ENCODE peak calls at places on chromosomes 3 and 15, in six cellular contexts. C, Z, O, L, V and Q are unnamed samples.

GRCh38 chr3:13626915-13627460 is 78.1 kb downstream of the FBLN2 start:
- DNase-seq in C (no peak), V (no peak), Z (no peak), O (no peak), L (no peak), Q (no peak)

GRCh38 chr3:195187609-195188529 is 83.1 kb downstream of the XXYLT1 start:
- DNase-seq in Z (no peak), L (no peak), V (no peak), O (no peak), C (no peak), Q (no peak)

GRCh38 chr3:44353355-44353924 is 14.9 kb downstream of the TCAIM start:
- DNase-seq in Z (no peak), V (no peak), O (no peak), L (no peak), C (no peak), Q (no peak)

GRCh38 chr3:53518495-53518981 is 24.1 kb downstream of the CACNA1D start:
- DNase-seq in L (no peak), C (no peak), V (no peak), Z (no peak), O (no peak), Q (no peak)

GRCh38 chr15:99253381-99254090 is 2.3 kb downstream of the LRRC28 start:
- DNase-seq in C (no peak), O (peak), L (no peak), Z (no peak), V (no peak), Q (no peak)

GRCh38 chr3:168620854-168621253 is 525.1 kb upstream of the GOLIM4 start:
- DNase-seq in O (peak), C (peak), Z (peak), L (no peak), V (no peak), Q (no peak)

GRCh38 chr3:42839616-42840015 is 30.4 kb downstream of the ACKR2 start:
- DNase-seq in C (peak), V (no peak), Z (peak), L (no peak), O (peak), Q (no peak)

GRCh38 chr15:32649336-32649735 is 7.8 kb downstream of the SCG5 start:
- DNase-seq in V (no peak), L (no peak), Z (no peak), O (peak), C (no peak), Q (no peak)

GRCh38 chr3:194592798-194593752 is 40.1 kb downstream of the TMEM44 start:
- DNase-seq in L (no peak), O (peak), Z (no peak), V (no peak), C (peak), Q (peak)

GRCh38 chr3:71495708-71496472 is 87.6 kb downstream of the FOXP1 start:
- DNase-seq in L (no peak), O (peak), C (no peak), Z (no peak), V (no peak), Q (peak)

GRCh38 chr3:188262913-188263683 is 109.1 kb downstream of the LPP start:
- DNase-seq in C (no peak), O (peak), L (no peak), V (no peak), Z (no peak), Q (peak)

GRCh38 chr15:39411102-39411989 is 169.5 kb upstream of the THBS1 start:
- DNase-seq in V (no peak), C (no peak), O (no peak), Z (no peak), L (no peak), Q (peak)

GRCh38 chr15:75449585-75450306 is 1.7 kb downstream of the SIN3A start:
- DNase-seq in Z (no peak), C (no peak), L (no peak), O (no peak), V (no peak), Q (no peak)

GRCh38 chr3:48990636-48991421 is 788 bp downstream of the P4HTM start:
- DNase-seq in V (no peak), C (no peak), L (peak), O (no peak), Z (no peak), Q (no peak)

GRCh38 chr3:21893250-21893649 is 142.2 kb upstream of the ZNF385D start:
- DNase-seq in C (no peak), V (no peak), O (peak), L (no peak), Z (no peak), Q (no peak)

DNA sequence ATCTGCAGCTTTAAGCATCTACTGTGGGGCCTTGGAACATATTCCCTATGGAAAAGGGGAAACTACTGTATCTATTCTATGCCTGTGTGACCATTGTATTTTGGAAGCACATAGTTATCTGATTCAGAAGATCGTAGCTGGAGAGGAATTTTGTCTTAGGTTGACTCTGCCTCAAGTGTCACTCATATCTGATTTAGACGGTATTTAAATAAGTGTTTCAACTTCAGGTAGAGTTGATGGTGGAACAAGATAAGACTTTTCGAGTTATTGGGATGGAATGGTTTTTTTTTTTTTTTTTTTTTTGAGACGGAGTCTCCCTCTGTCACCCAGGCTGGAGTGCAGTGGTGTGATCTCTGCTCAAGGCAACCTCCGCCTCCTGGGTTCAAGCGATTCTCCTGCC is 8.9 kb upstream of the DENND6A start:
- DNase-seq in C (no peak), L (no peak), V (no peak), O (no peak), Z (no peak), Q (no peak)
- H3K27ac ChIP-seq in C (no peak), L (no peak), V (no peak), O (no peak), Z (no peak), Q (no peak)

DNA sequence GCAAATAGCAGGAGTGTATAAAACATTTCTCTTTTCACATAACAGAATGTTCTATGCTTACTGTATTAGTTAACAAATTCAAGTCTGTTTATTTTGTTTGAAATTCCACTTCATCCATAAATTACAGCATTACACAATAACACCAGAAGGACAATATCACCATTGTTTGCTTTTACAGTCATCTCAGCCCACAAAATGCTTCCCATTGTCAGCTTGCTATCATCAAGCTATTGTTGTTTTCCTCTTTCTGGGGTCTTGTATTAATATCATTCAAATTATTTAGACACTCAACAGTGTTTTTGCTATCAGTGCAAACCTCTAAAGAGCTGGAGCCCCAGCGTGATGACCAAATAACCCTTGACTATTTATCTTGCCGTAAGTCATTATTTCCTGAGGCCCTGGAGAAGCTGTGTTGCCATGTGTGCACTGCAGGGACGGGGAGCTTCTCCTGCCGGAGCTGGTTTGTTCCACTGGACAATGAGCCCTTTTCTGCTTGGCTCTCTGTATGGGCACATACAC is 1.1 kb downstream of the SAMMSON start:
- DNase-seq in C (no peak), V (no peak), L (no peak), Z (peak), O (no peak), Q (no peak)
- H3K27ac ChIP-seq in C (no peak), V (no peak), L (no peak), Z (no peak), O (no peak), Q (no peak)

DNA sequence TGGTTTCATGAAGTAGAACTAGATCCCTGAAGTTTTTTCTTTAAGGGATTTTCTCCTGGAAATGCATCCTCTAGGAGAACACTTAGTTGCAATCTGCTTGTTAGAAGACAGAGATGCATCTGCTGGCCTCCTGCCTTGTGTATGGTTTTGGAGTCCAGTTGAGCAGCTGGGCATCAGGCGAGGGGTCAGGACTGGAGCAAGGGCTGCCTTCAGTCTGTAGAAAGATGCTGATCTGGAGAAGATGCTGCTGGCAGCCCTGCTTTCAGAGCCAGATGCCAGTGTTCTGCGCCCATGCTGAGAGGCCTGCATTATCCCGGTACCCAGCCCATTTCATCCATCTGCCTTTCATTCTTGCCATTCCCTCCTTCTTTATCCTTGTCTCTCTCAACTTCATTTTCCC is 77.4 kb downstream of the CHCHD6 start:
- DNase-seq in O (no peak), Z (no peak), C (no peak), L (no peak), V (no peak), Q (no peak)
- H3K27ac ChIP-seq in O (no peak), Z (peak), C (no peak), L (no peak), V (peak), Q (peak)

DNA sequence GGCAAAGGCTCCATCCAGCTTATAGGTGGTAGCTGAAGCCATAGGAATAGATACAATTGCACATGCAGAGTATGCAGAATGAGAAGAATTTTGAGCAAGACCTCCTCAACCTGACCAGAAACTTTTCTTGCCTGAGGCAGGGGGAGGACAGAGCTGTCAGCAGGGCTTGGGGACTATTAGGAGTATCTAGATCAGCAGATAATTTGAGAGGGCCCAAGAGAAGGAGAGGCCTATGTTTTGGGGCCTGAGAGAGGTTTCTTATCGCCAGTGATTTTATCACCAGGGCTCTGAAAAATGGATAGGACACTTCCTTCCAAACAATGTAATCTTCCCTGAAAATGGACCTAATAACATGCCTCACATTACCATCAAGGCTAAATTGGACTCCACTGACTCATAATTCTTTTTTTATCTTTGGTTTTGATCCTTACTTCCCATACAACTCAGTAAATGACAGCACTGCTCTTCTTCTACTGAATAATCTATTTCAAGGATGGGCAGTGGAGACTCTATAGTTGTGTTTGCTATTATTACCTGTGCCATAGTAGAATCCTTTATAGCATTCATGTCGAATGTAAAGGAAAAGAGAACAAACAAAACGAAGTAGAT is 15.8 kb upstream of the RAMAC start:
- DNase-seq in L (no peak), V (no peak), C (no peak), O (no peak), Z (no peak), Q (no peak)
- H3K27ac ChIP-seq in L (no peak), V (no peak), C (no peak), O (no peak), Z (no peak), Q (no peak)

GRCh38 chr3:58986654-58987053 is 63.2 kb downstream of the CFAP20DC start:
- DNase-seq in L (no peak), V (no peak), C (no peak), O (no peak), Z (no peak), Q (no peak)
- H3K27ac ChIP-seq in L (no peak), V (no peak), C (no peak), O (no peak), Z (no peak), Q (no peak)

DNA sequence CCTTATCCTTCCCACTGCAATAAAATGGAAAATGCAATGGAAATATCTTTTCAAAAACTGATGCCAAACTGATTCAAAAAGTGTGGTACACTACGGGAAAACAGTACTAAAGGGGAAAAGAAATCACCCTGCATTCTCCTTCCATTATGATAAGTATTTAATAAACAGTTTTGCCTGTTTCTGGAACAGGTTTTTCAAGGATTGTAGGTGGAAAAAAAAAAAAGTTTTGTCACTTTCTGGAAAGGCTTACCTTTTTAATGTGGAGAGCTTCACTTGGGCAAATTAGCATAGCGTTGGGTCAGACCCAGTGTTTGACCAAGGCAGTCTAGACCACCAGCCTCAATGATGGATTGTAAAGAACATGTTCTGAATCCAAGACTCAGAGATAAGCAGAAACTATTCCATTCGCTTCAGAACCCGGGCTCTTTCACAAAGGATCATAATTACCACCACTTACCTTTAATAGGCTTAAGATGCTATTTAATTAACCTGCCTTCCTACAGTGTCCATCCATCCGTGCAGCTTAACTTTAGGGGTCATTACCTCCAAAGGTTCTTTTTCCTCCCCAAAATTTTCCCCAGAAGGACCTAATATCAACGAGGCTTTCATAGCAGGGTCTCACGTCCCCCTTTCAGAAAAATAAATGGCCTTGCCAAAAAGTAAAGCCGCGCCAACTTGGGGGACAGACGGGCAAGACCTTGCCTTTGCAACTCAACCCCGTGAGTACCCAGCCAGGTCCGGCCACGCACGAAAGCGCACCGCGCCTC is 1.0 kb downstream of the DCBLD2 start:
- DNase-seq in C (no peak), L (no peak), O (no peak), V (no peak), Z (peak), Q (no peak)
- H3K27ac ChIP-seq in C (peak), L (no peak), O (peak), V (peak), Z (peak), Q (peak)

DNA sequence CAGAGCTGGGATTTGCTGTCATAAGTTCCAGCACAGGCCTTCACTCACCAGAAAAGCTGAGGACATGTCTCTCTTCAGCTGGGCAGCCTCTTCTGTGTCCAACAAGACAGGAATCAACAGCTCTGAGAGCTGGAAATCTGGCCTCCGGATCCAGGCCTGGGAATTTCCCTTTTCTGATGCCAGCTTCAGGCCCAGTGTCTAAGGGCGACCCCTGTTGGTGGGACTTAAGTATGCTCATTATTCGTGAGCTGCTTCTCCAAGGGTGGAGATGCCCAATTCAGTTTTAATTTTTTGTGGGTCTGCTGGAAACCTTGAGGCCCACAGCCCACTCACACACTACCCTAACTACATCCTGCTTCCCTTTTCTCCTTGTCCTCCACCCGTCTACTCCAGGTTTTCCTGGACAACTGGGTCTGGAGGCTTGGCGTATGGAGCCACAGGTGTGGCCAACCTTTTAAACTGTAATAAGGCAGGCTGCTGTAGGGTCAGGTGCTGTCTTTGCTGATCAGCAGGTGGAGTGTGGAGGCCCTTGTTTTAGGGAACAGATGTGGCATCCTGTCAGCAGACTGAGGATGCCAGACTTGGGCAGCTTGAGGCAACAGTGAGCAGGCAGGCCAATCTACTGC is 2.6 kb upstream of the CEMIP start:
- DNase-seq in Z (peak), C (peak), V (no peak), L (peak), O (peak), Q (no peak)
- H3K27ac ChIP-seq in Z (no peak), C (no peak), V (peak), L (no peak), O (no peak), Q (peak)